ENCODE peak calls at places on chromosomes 2 and 18, in six cellular contexts. Y, S, T, C, F and L are unnamed samples.

GRCh38 chr2:222352981-222353380 is 54.2 kb upstream of the PAX3 start:
- DNase-seq in T (no peak), S (no peak), F (no peak), C (no peak), Y (no peak), L (no peak)

GRCh38 chr2:44926957-44927356 is 14.5 kb upstream of the SIX3 start:
- DNase-seq in S (no peak), T (no peak), F (no peak), Y (no peak), C (no peak), L (no peak)

GRCh38 chr2:5319493-5319892 is 372.7 kb upstream of the SOX11 start:
- DNase-seq in Y (no peak), T (no peak), C (no peak), S (no peak), F (no peak), L (no peak)

GRCh38 chr18:62569081-62569480 is 46.3 kb downstream of the ZCCHC2 start:
- DNase-seq in F (no peak), S (no peak), T (no peak), C (no peak), Y (no peak), L (no peak)

GRCh38 chr18:37565985-37566478 is 434 bp upstream of the CELF4 start:
- DNase-seq in T (no peak), Y (peak; percentile 42), F (no peak), S (no peak), C (peak; percentile 58), L (no peak)

GRCh38 chr2:149601141-149601796 is 13.7 kb upstream of the MMADHC start:
- DNase-seq in Y (no peak), T (no peak), F (no peak), C (no peak), S (no peak), L (no peak)

GRCh38 chr18:73409242-73409641 is 541.5 kb upstream of the NETO1 start:
- DNase-seq in T (no peak), Y (no peak), F (no peak), S (no peak), C (no peak), L (no peak)

GRCh38 chr2:216590780-216591179 is 42.4 kb upstream of the IGFBP2 start:
- DNase-seq in Y (no peak), F (no peak), C (peak; percentile 13), T (no peak), S (no peak), L (no peak)

GRCh38 chr18:80171190-80171872 is 62.3 kb downstream of the ADNP2 start:
- DNase-seq in T (no peak), C (peak; percentile 47), Y (peak; percentile 30), F (no peak), S (peak; percentile 75), L (peak; percentile 24)

GRCh38 chr2:205877501-205877900 is 195.2 kb downstream of the NRP2 start:
- DNase-seq in Y (no peak), T (no peak), F (no peak), C (no peak), S (no peak), L (no peak)

GRCh38 chr18:80246656-80247402 is 485 bp downstream of the PARD6G start:
- DNase-seq in F (no peak), S (peak; percentile 22), C (no peak), T (no peak), Y (peak; percentile 46), L (no peak)

GRCh38 chr2:240463274-240463865 is 27.9 kb downstream of the GPC1 start:
- DNase-seq in C (no peak), F (no peak), S (peak; percentile 0), Y (peak; percentile 3), T (no peak), L (no peak)

GRCh38 chr2:223549215-223549614 is 52.9 kb downstream of the SCG2 start:
- DNase-seq in Y (no peak), F (peak; percentile 94), T (peak; percentile 7), C (no peak), S (no peak), L (peak; percentile 78)

GRCh38 chr2:216477283-216478035 is 21.2 kb upstream of the RPL37A start:
- DNase-seq in F (no peak), C (no peak), Y (no peak), S (no peak), T (no peak), L (no peak)

GRCh38 chr18:41266616-41267015 is 688.4 kb upstream of the PIK3C3 start:
- DNase-seq in T (no peak), F (no peak), C (no peak), S (no peak), Y (no peak), L (peak; percentile 50)

GRCh38 chr2:101223814-101224231 is 28.9 kb upstream of the CNOT11 start:
- DNase-seq in C (no peak), T (no peak), Y (no peak), S (peak; percentile 21), F (peak; percentile 57), L (no peak)

GRCh38 chr2:1068241-1068640 is 117.6 kb downstream of the SNTG2 start:
- DNase-seq in S (no peak), F (no peak), C (no peak), Y (no peak), T (no peak), L (no peak)

GRCh38 chr2:206477296-206477695 is 34.0 kb downstream of the ADAM23 start:
- DNase-seq in F (peak; percentile 43), S (no peak), C (no peak), Y (peak; percentile 8), T (peak; percentile 90), L (no peak)

GRCh38 chr2:238380785-238381184 is 45.9 kb upstream of the ASB1 start:
- DNase-seq in F (peak; percentile 46), C (no peak), T (no peak), S (no peak), Y (no peak), L (peak; percentile 13)

GRCh38 chr2:232318175-232318855 is 60.2 kb upstream of the ALPP start:
- DNase-seq in Y (peak; percentile 48), C (no peak), T (no peak), S (no peak), F (no peak), L (no peak)

GRCh38 chr2:143939976-143940375 is 579.9 kb downstream of the ZEB2 start:
- DNase-seq in T (no peak), F (no peak), C (no peak), S (no peak), Y (no peak), L (no peak)

GRCh38 chr2:53202063-53202462 is 565.5 kb upstream of the CHAC2 start:
- DNase-seq in S (no peak), C (no peak), T (no peak), Y (peak; percentile 43), F (peak; percentile 65), L (peak; percentile 59)

GRCh38 chr2:203730866-203731265 is 24.4 kb downstream of the CD28 start:
- DNase-seq in Y (no peak), T (no peak), C (no peak), S (no peak), F (no peak), L (no peak)

GRCh38 chr2:150882751-150883520 is 378.7 kb downstream of the RBM43 start:
- DNase-seq in Y (no peak), S (no peak), C (no peak), F (no peak), T (no peak), L (no peak)